ENCODE peak calls at places on chromosomes 11 and 22, in five cellular contexts. W, D, C, S and V are unnamed samples.

GRCh38 chr11:105486929-105487328 is 122.9 kb upstream of the GRIA4 start:
- DNase-seq in S (no peak), W (no peak), C (no peak), D (no peak), V (no peak)

GRCh38 chr11:38252620-38253019 is 1654.6 kb upstream of the RAG2 start:
- DNase-seq in S (no peak), C (no peak), D (no peak), W (no peak), V (no peak)

GRCh38 chr11:114977596-114977995 is 299.3 kb downstream of the NXPE2 start:
- DNase-seq in C (no peak), S (no peak), D (no peak), W (no peak), V (no peak)

GRCh38 chr11:126917531-126918204 is 82.9 kb downstream of the KIRREL3 start:
- DNase-seq in S (no peak), C (no peak), W (no peak), D (no peak), V (no peak)

GRCh38 chr11:44627911-44628729 is 62.7 kb downstream of the CD82 start:
- DNase-seq in S (no peak), C (peak; percentile 61), W (peak; percentile 95), D (no peak), V (peak; percentile 93)

GRCh38 chr11:133133053-133133452 is 399.2 kb downstream of the OPCML start:
- DNase-seq in S (no peak), C (no peak), D (no peak), W (no peak), V (no peak)

GRCh38 chr22:19290400-19291217 is 910 bp downstream of the CLTCL1 start:
- DNase-seq in S (peak; percentile 69), W (no peak), D (no peak), C (no peak), V (peak; percentile 57)

GRCh38 chr22:37467556-37467955 is 18.6 kb downstream of the MFNG start:
- DNase-seq in C (no peak), S (no peak), W (no peak), D (no peak), V (no peak)

GRCh38 chr11:104781719-104782376 is 116.4 kb downstream of the CASP12 start:
- DNase-seq in C (no peak), D (no peak), W (no peak), S (no peak), V (no peak)

GRCh38 chr22:32000171-32000570 is 42.9 kb upstream of the SLC5A1 start:
- DNase-seq in W (no peak), S (no peak), C (no peak), D (no peak), V (no peak)

GRCh38 chr11:119800619-119801018 is 71.6 kb upstream of the NECTIN1 start:
- DNase-seq in D (no peak), W (peak; percentile 20), S (no peak), C (no peak), V (no peak)

GRCh38 chr11:119704849-119705248 is 24.2 kb downstream of the NECTIN1 start:
- DNase-seq in S (peak; percentile 36), C (no peak), W (no peak), D (no peak), V (no peak)

DNA sequence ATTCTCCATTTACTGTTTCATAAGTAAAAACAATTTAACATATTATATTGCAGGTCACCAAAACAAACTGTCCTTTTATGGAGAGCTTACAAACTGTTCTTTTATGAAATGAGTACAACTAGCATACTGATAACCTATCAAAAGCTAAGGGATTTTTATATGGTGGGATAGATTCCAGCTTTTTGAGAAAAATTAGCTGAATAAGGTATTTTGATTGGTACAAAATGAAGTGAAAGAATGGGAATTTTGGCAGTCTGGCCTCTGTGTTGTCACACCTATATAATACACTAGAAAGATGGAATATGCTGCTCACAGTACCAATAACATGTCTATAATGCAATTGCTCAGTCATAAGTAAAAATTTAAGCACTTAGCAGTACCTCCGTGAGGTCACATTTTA is 11.4 kb downstream of the TRAF6 start:
- DNase-seq in D (no peak), C (no peak), W (no peak), S (no peak), V (no peak)
- TF ChIP-seq POLR2AphosphoS5 in D (no peak), C (no peak), W (no peak), S (no peak), V (no peak)

DNA sequence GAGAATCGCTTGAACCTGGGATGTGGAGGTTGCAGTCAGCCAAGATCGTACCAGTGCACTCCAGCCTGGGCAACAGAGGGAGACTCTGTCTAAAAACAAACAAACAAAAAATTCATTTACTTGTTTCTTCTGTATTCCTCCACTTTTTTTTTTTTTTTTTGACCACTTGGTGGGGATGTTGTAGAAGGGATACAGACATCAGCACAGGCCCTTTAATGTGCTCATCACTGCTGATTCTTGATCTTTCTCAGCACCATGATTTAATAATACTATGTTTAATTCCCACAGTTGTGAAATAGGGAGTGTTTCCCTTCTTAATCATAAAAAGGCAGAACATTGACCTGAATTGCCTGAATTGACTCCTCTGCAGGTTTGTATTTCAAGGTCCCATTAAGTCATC is 4.5 kb downstream of the TTC9C start:
- DNase-seq in W (no peak), D (no peak), S (no peak), C (no peak), V (no peak)
- TF ChIP-seq CTCF in W (no peak), D (peak; percentile 33), S (peak; percentile 57), C (no peak), V (no peak)

GRCh38 chr11:65609236-65609635 is 4.8 kb downstream of the MAP3K11 start:
- DNase-seq in C (no peak), S (no peak), W (no peak), D (no peak), V (no peak)

GRCh38 chr11:65609711-65610110 is 4.3 kb downstream of the MAP3K11 start:
- DNase-seq in D (no peak), C (no peak), S (no peak), W (no peak), V (no peak)

GRCh38 chr11:65611758-65612603 is 2.0 kb downstream of the MAP3K11 start:
- DNase-seq in W (no peak), C (no peak), S (no peak), D (no peak), V (no peak)

GRCh38 chr11:65612691-65613090 is 1.3 kb downstream of the MAP3K11 start:
- DNase-seq in W (no peak), C (no peak), D (no peak), S (no peak), V (no peak)

DNA sequence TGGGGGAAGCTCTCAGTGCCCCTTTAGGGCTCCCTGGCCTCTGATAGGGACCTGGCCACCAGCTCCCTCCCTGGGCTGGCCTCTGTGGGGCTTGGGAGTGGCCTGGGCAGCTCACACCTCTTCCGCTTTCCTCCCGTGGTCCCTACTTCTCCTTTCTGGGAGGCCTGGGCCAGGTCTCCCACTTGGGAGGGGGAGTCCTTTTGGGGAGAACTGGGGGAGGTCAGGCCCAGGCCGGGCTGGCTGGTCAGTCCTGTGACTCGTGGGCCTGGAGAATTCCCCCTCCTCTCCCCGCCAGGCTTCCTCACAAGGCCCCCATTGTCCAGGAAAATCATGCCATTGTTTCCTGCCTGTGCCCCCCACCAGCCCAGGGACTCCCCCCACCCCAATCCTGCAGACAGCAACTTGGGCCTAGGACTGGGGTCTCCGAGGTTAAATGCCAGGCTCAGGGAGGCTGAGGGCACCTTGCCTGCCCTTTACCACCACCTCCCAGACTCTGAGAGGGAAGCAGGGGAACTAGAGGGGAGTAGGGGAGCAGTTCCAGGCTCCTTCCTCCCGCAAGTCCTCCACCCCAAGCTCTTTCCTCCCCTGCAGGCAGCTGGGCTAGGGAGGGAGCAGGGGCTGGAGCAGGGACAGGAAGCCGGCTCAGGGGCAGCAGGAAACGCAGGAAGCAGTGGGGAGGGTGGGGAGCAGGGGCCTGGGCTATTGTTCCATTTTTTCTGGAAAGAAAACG is 2.8 kb downstream of the MAP3K11 start:
- DNase-seq in S (no peak), W (no peak), C (no peak), D (no peak), V (no peak)
- TF ChIP-seq POLR2AphosphoS5 in S (no peak), W (no peak), C (no peak), D (no peak), V (peak; percentile 28)

GRCh38 chr11:108135845-108136599 is 14.7 kb downstream of the ACAT1 start:
- DNase-seq in S (no peak), C (no peak), W (no peak), D (no peak), V (peak; percentile 10)
- TF ChIP-seq CTCF in S (peak; percentile 48), C (no peak), W (no peak), D (peak; percentile 35), V (no peak)

GRCh38 chr11:5159806-5160205 is 5.2 kb upstream of the OR52A1 start:
- DNase-seq in S (no peak), W (no peak), D (no peak), C (no peak), V (no peak)

GRCh38 chr11:5151713-5152153 is 2.8 kb downstream of the OR52A1 start:
- DNase-seq in C (no peak), D (no peak), S (peak; percentile 49), W (no peak), V (no peak)

GRCh38 chr11:5153574-5154431 is 754 bp downstream of the OR52A1 start:
- DNase-seq in C (no peak), W (no peak), S (no peak), D (no peak), V (no peak)

GRCh38 chr11:5154657-5155056 is at the start of gene OR52A1:
- DNase-seq in D (no peak), W (no peak), S (no peak), C (no peak), V (no peak)
- TF ChIP-seq POLR2AphosphoS5 in D (no peak), W (no peak), S (no peak), C (no peak), V (no peak)

GRCh38 chr11:61826930-61827572 is 1.0 kb upstream of the FADS2 start:
- DNase-seq in S (no peak), D (no peak), W (no peak), C (no peak), V (no peak)

GRCh38 chr11:61828629-61829407 is 718 bp downstream of the FADS2 start:
- DNase-seq in W (peak; percentile 74), C (no peak), D (no peak), S (no peak), V (peak; percentile 92)

GRCh38 chr11:61829806-61830205 is 1.7 kb downstream of the FADS2 start:
- DNase-seq in S (no peak), W (no peak), D (no peak), C (no peak), V (no peak)

GRCh38 chr11:61828379-61828628 is 204 bp downstream of the FADS2 start:
- DNase-seq in W (no peak), C (no peak), D (no peak), S (no peak), V (no peak)

GRCh38 chr11:61827573-61828378 is at the start of gene FADS2:
- DNase-seq in S (no peak), C (peak; percentile 77), W (peak; percentile 92), D (no peak), V (peak; percentile 99)
- TF ChIP-seq CTCF in S (no peak), C (no peak), W (no peak), D (no peak), V (no peak)